ENCODE peak calls at places on chromosome 14, in eight cellular contexts. Z is H54; Y is glutamatergic neuron; P is stimulated activated CD8-positive, alpha-beta memory T cell treated with anti-CD3 and anti-CD28 coated beads, Interleukin-4, amount 100 ng/mL, for 48 hours; R is IMR-90; X is frontal cortex; W is NCI-H2081; A is adipocyte. F is an unnamed sample.

GRCh38 chr14:63493246-63493645 is 49.9 kb downstream of the PPP2R5E start:
- DNase-seq in W (no peak), Y (no peak), P (no peak), R (peak; percentile 33), A (peak; percentile 28), X (peak; percentile 19), Z (no peak), F (peak; percentile 55)

GRCh38 chr14:67984274-67984673 is 164.7 kb downstream of the RAD51B start:
- DNase-seq in P (no peak), Y (no peak), R (no peak), W (no peak), Z (no peak), A (no peak), X (no peak), F (no peak)

GRCh38 chr14:104370256-104370870 is 209.2 kb upstream of the C14orf180 start:
- DNase-seq in A (no peak), Z (no peak), R (no peak), X (peak; percentile 65), W (peak; percentile 35), P (no peak), Y (peak; percentile 44), F (peak; percentile 80)

GRCh38 chr14:31419179-31420012 is 954 bp downstream of the HEATR5A start:
- DNase-seq in A (peak; percentile 81), Y (no peak), W (peak; percentile 34), P (no peak), Z (no peak), X (no peak), R (peak; percentile 37), F (no peak)

GRCh38 chr14:104883681-104884361 is 18.8 kb downstream of the CEP170B start:
- DNase-seq in X (no peak), R (no peak), W (no peak), Z (no peak), Y (peak; percentile 18), P (no peak), A (no peak), F (no peak)

GRCh38 chr14:60328588-60328987 is 79.6 kb downstream of the PPM1A start:
- DNase-seq in W (peak; percentile 36), Y (peak; percentile 27), X (no peak), R (no peak), Z (no peak), P (no peak), A (no peak), F (peak; percentile 38)

GRCh38 chr14:37196604-37197420 is 925 bp upstream of the MIPOL1 start:
- DNase-seq in A (no peak), Y (no peak), Z (no peak), W (no peak), P (no peak), R (no peak), X (no peak), F (no peak)

GRCh38 chr14:63960926-63961567 is 108.2 kb downstream of the SYNE2 start:
- DNase-seq in P (no peak), Z (no peak), A (peak; percentile 74), R (peak; percentile 60), W (no peak), Y (no peak), X (no peak), F (no peak)

GRCh38 chr14:105091335-105092123 is 26.3 kb upstream of the GPR132 start:
- DNase-seq in P (peak; percentile 24), Z (peak; percentile 96), R (no peak), W (no peak), X (no peak), Y (no peak), A (peak; percentile 50), F (no peak)

F was measured in SK-N-SH.